ENCODE peak calls at places on chromosomes 1 and 21, in six cellular contexts. F, K, E, R, X and V are unnamed samples. For H3K36me3, the result is how much of the 10 kb centered on the place peaks cover.

GRCh38 chr21:43692949-43693348 is 26.0 kb upstream of the PDXK start:
- DNase-seq in F (no peak), K (no peak), E (no peak), R (no peak), X (peak), V (no peak)

GRCh38 chr1:77706321-77706720 is 23.9 kb upstream of the ZZZ3 start:
- DNase-seq in F (peak), K (no peak), E (no peak), R (no peak), X (no peak), V (no peak)

GRCh38 chr1:183075861-183076260 is 52.6 kb downstream of the LAMC1 start:
- DNase-seq in F (peak), K (no peak), E (no peak), R (no peak), X (no peak), V (no peak)

GRCh38 chr21:15667010-15667409 is 62.8 kb upstream of the USP25 start:
- DNase-seq in F (peak), K (no peak), E (no peak), R (no peak), X (no peak), V (no peak)

GRCh38 chr1:85607126-85607912 is 26.8 kb downstream of the CCN1 start:
- DNase-seq in F (peak), K (peak), E (no peak), R (peak), X (no peak), V (peak)

GRCh38 chr1:232416026-232416568 is 213.8 kb downstream of the SIPA1L2 start:
- DNase-seq in F (no peak), K (no peak), E (no peak), R (no peak), X (no peak), V (no peak)

GRCh38 chr1:234862944-234863515 is 253.1 kb upstream of the IRF2BP2 start:
- DNase-seq in F (peak), K (peak), E (peak), R (peak), X (peak), V (peak)

GRCh38 chr21:16551101-16551695 is 821.4 kb downstream of the USP25 start:
- DNase-seq in F (no peak), K (no peak), E (no peak), R (no peak), X (no peak), V (no peak)

GRCh38 chr1:153730468-153730988 is 2.7 kb downstream of the INTS3 start:
- DNase-seq in F (no peak), K (no peak), E (no peak), R (no peak), X (no peak), V (no peak)

GRCh38 chr21:26965567-26966359 is 1.1 kb downstream of the ADAMTS5 start:
- DNase-seq in F (no peak), K (peak), E (peak), R (no peak), X (peak), V (peak)

GRCh38 chr1:24536391-24536840 is 19.5 kb upstream of the NCMAP start:
- DNase-seq in F (peak), K (peak), E (no peak), R (no peak), X (no peak), V (no peak)

GRCh38 chr21:37855568-37856391 is 60.5 kb downstream of the KCNJ6 start:
- DNase-seq in F (peak), K (no peak), E (no peak), R (peak), X (no peak), V (no peak)

GRCh38 chr21:43299441-43300277 is 127.3 kb downstream of the SIK1 start:
- DNase-seq in F (no peak), K (peak), E (no peak), R (no peak), X (no peak), V (no peak)

GRCh38 chr1:36225298-36225899 is 1.2 kb downstream of the THRAP3 start:
- DNase-seq in F (peak), K (no peak), E (no peak), R (no peak), X (no peak), V (no peak)

GRCh38 chr21:24844672-24845071 is 762.6 kb downstream of the MRPL39 start:
- DNase-seq in F (peak), K (no peak), E (no peak), R (no peak), X (no peak), V (no peak)

GRCh38 chr1:207227131-207227630 is 94.3 kb upstream of the CD55 start:
- DNase-seq in F (no peak), K (no peak), E (no peak), R (no peak), X (no peak), V (no peak)

GRCh38 chr1:24905979-24906720 is 23.9 kb downstream of the RUNX3 start:
- DNase-seq in F (no peak), K (no peak), E (no peak), R (no peak), X (peak), V (no peak)

GRCh38 chr1:199272107-199272506 is 633.3 kb downstream of the PTPRC start:
- DNase-seq in F (peak), K (peak), E (no peak), R (no peak), X (no peak), V (peak)

GRCh38 chr1:110548381-110548780 is 29.4 kb upstream of the KCNA10 start:
- DNase-seq in F (no peak), K (peak), E (no peak), R (no peak), X (no peak), V (peak)

GRCh38 chr1:23673086-23673813 is 18.4 kb upstream of the RPL11 start:
- DNase-seq in F (peak), K (peak), E (no peak), R (peak), X (no peak), V (peak)

GRCh38 chr1:96372881-96373280 is 348.7 kb upstream of the PTBP2 start:
- DNase-seq in F (no peak), K (no peak), E (no peak), R (no peak), X (no peak), V (no peak)

DNA sequence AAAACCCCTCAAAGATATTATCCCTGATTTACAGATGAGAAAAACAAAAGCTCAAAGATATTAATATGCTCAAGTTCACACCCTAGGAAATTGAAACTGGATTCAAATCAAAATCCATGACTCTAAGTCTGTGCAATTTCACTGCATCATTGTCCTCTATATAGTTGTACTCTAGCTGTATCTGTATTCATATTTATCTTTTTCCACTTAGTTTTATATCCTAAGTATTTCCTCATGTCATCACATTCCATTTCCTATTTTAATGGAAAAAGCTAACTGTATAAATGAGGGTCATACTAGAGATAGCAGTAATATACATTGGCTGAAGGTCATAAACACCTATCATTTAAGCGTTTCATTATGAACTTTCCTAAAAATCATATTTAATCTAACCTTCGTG is 42.2 kb upstream of the RALGPS2 start:
- DNase-seq in F (no peak), K (no peak), E (no peak), R (no peak), X (no peak), V (no peak)
- H3K36me3 ChIP-seq in F (under half), K (under half), E (under half), R (under half), X (under half), V (under half)

DNA sequence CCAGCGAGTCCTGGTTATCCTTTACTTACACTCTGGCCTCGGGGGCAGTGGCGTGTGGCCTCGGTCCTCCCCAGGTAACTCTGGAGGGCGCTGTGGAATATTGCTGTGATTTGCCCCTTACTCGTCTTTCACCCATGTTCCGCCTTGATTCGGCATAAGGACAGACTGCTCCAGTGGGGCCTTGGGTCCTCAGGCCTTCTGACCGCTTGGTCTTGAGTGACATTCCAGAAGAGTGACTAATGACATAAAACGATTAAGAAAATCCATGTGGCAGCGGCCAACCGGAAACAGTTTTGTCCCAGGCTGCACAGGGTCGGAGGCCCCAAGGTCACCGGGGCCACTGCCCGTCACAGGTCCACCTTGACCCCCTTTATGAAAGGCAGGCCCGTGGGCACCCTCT is 11.0 kb downstream of the ICMT start:
- DNase-seq in F (no peak), K (no peak), E (no peak), R (no peak), X (no peak), V (peak)
- H3K36me3 ChIP-seq in F (under half), K (under half), E (half or more), R (half or more), X (under half), V (under half)

GRCh38 chr1:224390517-224390916 is 33.8 kb downstream of the CNIH4 start:
- DNase-seq in F (no peak), K (no peak), E (no peak), R (no peak), X (no peak), V (no peak)

GRCh38 chr1:224387943-224388342 is 31.3 kb downstream of the CNIH4 start:
- DNase-seq in F (no peak), K (no peak), E (no peak), R (no peak), X (no peak), V (no peak)

GRCh38 chr1:224381880-224382548 is 25.3 kb downstream of the CNIH4 start:
- DNase-seq in F (no peak), K (no peak), E (no peak), R (no peak), X (no peak), V (no peak)

GRCh38 chr1:224392411-224393249 is 36.0 kb downstream of the CNIH4 start:
- DNase-seq in F (peak), K (no peak), E (no peak), R (no peak), X (no peak), V (no peak)

GRCh38 chr1:224387302-224387912 is 30.7 kb downstream of the CNIH4 start:
- DNase-seq in F (no peak), K (no peak), E (no peak), R (no peak), X (no peak), V (no peak)
- H3K36me3 ChIP-seq in F (under half), K (under half), E (half or more), R (half or more), X (under half), V (under half)

DNA sequence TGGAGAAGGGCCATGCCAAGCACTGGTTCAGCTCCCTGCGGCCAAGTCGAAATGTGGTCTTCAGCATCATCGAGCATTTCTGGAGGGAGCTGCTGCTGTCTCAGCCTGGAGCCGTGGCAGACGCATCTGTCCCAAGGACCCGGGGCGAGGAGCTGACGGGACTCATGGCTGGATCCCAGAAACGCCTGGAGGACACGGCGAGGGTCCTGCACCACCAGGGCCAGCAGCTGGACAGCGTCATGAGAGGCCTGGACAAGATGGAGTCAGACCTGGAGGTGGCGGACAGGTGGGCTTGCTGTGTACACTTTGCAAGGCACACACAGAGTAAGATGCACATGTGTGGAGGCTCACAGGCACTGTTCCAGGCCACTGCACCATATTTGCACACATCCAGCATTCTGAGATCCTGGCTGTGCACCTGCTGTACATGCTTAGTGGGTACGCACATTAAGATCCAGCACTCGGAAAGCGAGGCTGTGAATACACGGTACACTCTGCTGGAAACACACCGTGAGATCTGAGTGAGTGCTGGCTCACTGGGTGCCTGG is 12.8 kb downstream of the SNAP47 start:
- DNase-seq in F (no peak), K (no peak), E (no peak), R (no peak), X (peak), V (no peak)
- H3K36me3 ChIP-seq in F (under half), K (under half), E (under half), R (under half), X (under half), V (under half)

DNA sequence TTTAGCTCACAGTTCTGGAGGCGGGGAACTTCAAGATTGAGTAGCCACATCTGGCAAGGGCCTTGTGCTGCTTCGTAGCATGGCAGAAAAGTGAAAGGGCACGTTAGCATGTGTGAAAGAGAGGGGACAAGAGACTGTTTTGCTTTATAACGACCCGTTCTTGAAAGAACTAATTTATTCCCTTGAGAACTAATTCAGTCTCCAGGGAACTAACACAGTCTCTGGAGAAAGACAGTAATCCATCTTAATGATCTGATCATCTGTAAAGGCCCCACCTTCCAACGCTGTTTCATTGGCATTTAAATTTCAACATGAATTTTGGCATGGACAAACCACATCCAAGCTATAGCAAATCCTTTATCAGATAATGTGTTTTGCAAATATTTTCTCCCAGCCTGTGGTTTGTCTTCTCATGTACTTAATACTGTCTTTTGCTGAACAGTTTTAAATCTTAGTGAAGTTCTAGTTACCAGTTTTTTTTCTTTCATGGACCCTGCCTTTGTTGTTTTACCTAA is 26.1 kb downstream of the MTR start:
- DNase-seq in F (no peak), K (no peak), E (no peak), R (no peak), X (no peak), V (no peak)
- H3K36me3 ChIP-seq in F (under half), K (under half), E (half or more), R (under half), X (under half), V (under half)

GRCh38 chr1:163351912-163352311 is 30.2 kb downstream of the NUF2 start:
- DNase-seq in F (no peak), K (no peak), E (no peak), R (no peak), X (no peak), V (no peak)

GRCh38 chr1:163361123-163361934 is 39.6 kb downstream of the NUF2 start:
- DNase-seq in F (peak), K (no peak), E (no peak), R (no peak), X (no peak), V (peak)

DNA sequence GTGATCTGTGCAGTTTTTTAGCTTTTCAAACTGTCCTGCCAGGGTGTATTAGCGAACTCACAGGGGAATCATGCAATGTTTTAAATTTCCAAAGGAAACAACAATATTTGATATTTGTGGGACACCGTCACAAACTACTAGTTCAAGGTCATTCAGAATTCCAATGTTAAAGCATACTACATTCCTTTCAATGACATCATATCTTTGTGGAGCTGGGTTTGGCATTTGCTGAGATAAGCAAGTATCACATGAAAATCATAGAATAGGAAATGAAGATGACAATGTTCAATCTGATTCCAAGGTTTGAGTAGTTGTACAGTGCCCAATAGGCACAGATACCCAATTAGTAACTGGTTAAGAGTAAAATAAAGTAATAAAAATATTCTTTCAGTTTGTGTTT is 35.6 kb downstream of the NUF2 start:
- DNase-seq in F (peak), K (no peak), E (no peak), R (peak), X (no peak), V (no peak)
- H3K36me3 ChIP-seq in F (under half), K (under half), E (under half), R (under half), X (under half), V (under half)

GRCh38 chr1:189775343-189775742 is 702.3 kb downstream of the BRINP3 start:
- DNase-seq in F (peak), K (no peak), E (no peak), R (no peak), X (no peak), V (peak)
- H3K36me3 ChIP-seq in F (under half), K (under half), E (under half), R (under half), X (under half), V (under half)

DNA sequence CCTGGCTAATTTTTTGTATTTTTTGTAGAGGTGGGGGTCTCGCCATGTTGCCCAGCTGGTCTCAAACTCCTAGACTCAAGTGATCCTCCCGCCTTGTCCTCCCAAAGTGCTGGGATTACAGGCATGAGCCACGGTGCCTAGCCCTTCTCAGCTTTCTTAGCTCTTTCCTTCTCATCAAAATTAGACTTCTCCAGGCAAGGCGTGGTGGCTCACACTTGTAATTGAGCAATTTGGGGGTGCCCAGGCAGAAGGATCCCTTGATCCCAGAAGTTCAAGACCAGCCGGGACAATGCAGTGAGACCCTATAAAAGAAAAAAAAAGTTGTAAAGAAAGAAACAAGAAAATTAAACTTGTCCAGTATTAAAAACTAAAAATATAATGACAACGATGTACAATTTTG is 112.6 kb upstream of the ERRFI1 start:
- DNase-seq in F (no peak), K (no peak), E (no peak), R (no peak), X (no peak), V (no peak)
- H3K36me3 ChIP-seq in F (under half), K (under half), E (under half), R (under half), X (under half), V (under half)

GRCh38 chr1:102758418-102758817 is 349.9 kb downstream of the COL11A1 start:
- DNase-seq in F (no peak), K (no peak), E (no peak), R (no peak), X (no peak), V (no peak)
- H3K36me3 ChIP-seq in F (under half), K (under half), E (under half), R (under half), X (under half), V (under half)

DNA sequence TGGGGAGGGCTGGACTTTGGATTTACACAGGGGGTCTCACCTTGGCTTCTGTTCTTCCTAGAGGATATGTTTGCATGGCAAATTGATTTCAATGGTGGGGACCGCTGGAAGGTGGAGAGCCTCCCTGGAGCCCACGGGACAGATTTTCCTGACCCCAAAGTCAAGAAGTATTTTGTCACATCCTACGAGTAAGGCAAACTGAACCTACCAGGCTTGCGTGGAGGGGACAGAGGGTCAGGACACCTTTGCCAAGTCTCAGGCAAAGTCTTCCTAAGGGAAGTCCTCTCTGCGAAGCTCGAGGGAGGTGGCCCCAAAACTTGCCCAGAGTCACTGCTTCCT is 7.2 kb downstream of the FBXO6 start:
- DNase-seq in F (no peak), K (no peak), E (no peak), R (no peak), X (no peak), V (no peak)
- H3K36me3 ChIP-seq in F (under half), K (under half), E (half or more), R (under half), X (under half), V (under half)